ENCODE peak calls at places on chromosomes 5 and 9, in eight cellular contexts. F is body of pancreas, U is mammary epithelial cell, R is GM20000, E is astrocyte of the spinal cord, H is coronary artery, X is brain microvascular endothelial cell, D is choroid plexus epithelial cell. M is an unnamed sample.

GRCh38 chr9:33447404-33448158 is at the start of gene AQP3:
- DNase-seq in U (peak), H (no peak), R (peak), F (peak), X (peak), D (peak), E (peak), M (peak)

GRCh38 chr9:93093449-93094293 is 2.3 kb upstream of the CARD19 start:
- DNase-seq in X (no peak), E (no peak), R (peak), H (peak), D (no peak), U (no peak), F (no peak), M (no peak)

GRCh38 chr9:132037470-132037869 is 42.2 kb downstream of the MED27 start:
- DNase-seq in F (no peak), U (no peak), H (no peak), X (no peak), R (no peak), D (no peak), E (no peak), M (no peak)

GRCh38 chr5:170508036-170508435 is 4.2 kb downstream of the KCNIP1 start:
- DNase-seq in X (no peak), E (no peak), R (peak), F (no peak), H (no peak), D (no peak), U (no peak), M (no peak)

GRCh38 chr9:2741441-2742158 is 24.3 kb downstream of the KCNV2 start:
- DNase-seq in X (no peak), D (no peak), R (no peak), E (no peak), H (no peak), F (peak), U (no peak), M (no peak)

GRCh38 chr5:133114166-133114932 is 62.5 kb downstream of the HSPA4 start:
- DNase-seq in F (no peak), U (no peak), R (no peak), X (no peak), E (no peak), H (no peak), D (no peak), M (no peak)

GRCh38 chr5:6631441-6631840 is 1.4 kb downstream of the NSUN2 start:
- DNase-seq in X (no peak), U (no peak), D (peak), E (no peak), F (no peak), H (no peak), R (no peak), M (no peak)

GRCh38 chr9:131429121-131430012 is 35.5 kb downstream of the PRRC2B start:
- DNase-seq in F (no peak), D (peak), R (no peak), U (no peak), X (no peak), H (no peak), E (no peak), M (no peak)

GRCh38 chr9:70802206-70802605 is 319.2 kb downstream of the TRPM3 start:
- DNase-seq in D (peak), H (no peak), X (peak), F (no peak), E (peak), R (no peak), U (no peak), M (no peak)

GRCh38 chr5:102243213-102243612 is 52.9 kb downstream of the SLCO4C1 start:
- DNase-seq in R (no peak), H (no peak), D (no peak), E (no peak), F (no peak), X (no peak), U (no peak), M (no peak)

GRCh38 chr5:122665087-122665486 is 109.8 kb upstream of the SNX2 start:
- DNase-seq in D (peak), E (no peak), R (no peak), H (no peak), X (no peak), U (no peak), F (no peak), M (no peak)

GRCh38 chr9:129558063-129558550 is 62.8 kb downstream of the C9orf50 start:
- DNase-seq in E (no peak), R (no peak), X (no peak), U (no peak), D (no peak), H (no peak), F (no peak), M (no peak)

GRCh38 chr9:133264235-133264764 is 10.7 kb downstream of the ABO start:
- DNase-seq in H (no peak), E (no peak), D (no peak), R (no peak), F (no peak), X (no peak), U (no peak), M (no peak)

GRCh38 chr5:92552206-92553160 is 1028.5 kb downstream of the NR2F1-AS1 start:
- DNase-seq in F (no peak), U (peak), X (peak), E (peak), R (no peak), H (no peak), D (peak), M (no peak)

GRCh38 chr9:85960688-85961093 is 19.7 kb downstream of the NAA35 start:
- DNase-seq in X (no peak), U (no peak), F (no peak), E (no peak), R (no peak), D (peak), H (no peak), M (no peak)

GRCh38 chr5:150618588-150619281 is 21.7 kb upstream of the SYNPO start:
- DNase-seq in F (peak), H (peak), D (no peak), X (no peak), E (no peak), U (no peak), R (no peak), M (no peak)

GRCh38 chr5:145856285-145856818 is 16.5 kb downstream of the GRXCR2 start:
- DNase-seq in R (no peak), F (peak), H (no peak), U (peak), D (peak), X (peak), E (peak), M (peak)

GRCh38 chr5:115857621-115858349 is 16.1 kb downstream of the AP3S1 start:
- DNase-seq in F (no peak), D (peak), H (no peak), X (peak), E (peak), U (peak), R (no peak), M (no peak)

GRCh38 chr9:20552874-20553624 is 69.2 kb downstream of the MLLT3 start:
- DNase-seq in U (no peak), D (peak), R (no peak), H (no peak), F (no peak), E (peak), X (no peak), M (no peak)

GRCh38 chr5:5078009-5078897 is 61.9 kb upstream of the ADAMTS16 start:
- DNase-seq in F (no peak), E (no peak), X (no peak), H (no peak), D (no peak), U (no peak), R (no peak), M (no peak)
- TF ChIP-seq CTCF in F (no peak), E (no peak), X (no peak), H (no peak), D (no peak), U (no peak), R (no peak), M (no peak)

DNA sequence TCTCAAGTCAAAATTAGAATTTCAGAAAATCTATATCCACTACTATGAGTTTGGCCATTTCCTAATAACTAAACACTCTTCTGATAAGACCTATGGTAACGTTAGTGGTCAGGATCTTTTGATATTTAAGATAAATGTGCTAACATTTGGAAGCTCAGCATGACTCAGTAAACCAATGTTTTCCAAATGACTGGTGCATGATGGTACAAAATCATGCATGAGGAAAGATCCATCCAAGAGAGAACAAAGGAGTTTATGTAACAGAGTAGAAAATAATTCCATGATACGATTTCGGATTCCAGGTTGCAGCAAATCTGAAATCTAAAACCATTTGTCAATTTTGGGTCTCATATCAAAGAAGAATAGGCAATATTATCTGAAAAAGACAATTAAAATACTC is 279.2 kb downstream of the NSG2 start:
- DNase-seq in U (no peak), D (no peak), H (no peak), X (no peak), E (no peak), R (no peak), F (no peak), M (no peak)
- TF ChIP-seq CTCF in U (no peak), D (no peak), H (no peak), X (no peak), E (no peak), R (no peak), F (no peak), M (no peak)

GRCh38 chr5:169003721-169004481 is 297.0 kb downstream of the SLIT3 start:
- DNase-seq in F (no peak), E (no peak), D (no peak), X (no peak), U (no peak), H (no peak), R (no peak), M (no peak)
- TF ChIP-seq CTCF in F (no peak), E (peak), D (peak), X (peak), U (no peak), H (peak), R (no peak), M (no peak)

DNA sequence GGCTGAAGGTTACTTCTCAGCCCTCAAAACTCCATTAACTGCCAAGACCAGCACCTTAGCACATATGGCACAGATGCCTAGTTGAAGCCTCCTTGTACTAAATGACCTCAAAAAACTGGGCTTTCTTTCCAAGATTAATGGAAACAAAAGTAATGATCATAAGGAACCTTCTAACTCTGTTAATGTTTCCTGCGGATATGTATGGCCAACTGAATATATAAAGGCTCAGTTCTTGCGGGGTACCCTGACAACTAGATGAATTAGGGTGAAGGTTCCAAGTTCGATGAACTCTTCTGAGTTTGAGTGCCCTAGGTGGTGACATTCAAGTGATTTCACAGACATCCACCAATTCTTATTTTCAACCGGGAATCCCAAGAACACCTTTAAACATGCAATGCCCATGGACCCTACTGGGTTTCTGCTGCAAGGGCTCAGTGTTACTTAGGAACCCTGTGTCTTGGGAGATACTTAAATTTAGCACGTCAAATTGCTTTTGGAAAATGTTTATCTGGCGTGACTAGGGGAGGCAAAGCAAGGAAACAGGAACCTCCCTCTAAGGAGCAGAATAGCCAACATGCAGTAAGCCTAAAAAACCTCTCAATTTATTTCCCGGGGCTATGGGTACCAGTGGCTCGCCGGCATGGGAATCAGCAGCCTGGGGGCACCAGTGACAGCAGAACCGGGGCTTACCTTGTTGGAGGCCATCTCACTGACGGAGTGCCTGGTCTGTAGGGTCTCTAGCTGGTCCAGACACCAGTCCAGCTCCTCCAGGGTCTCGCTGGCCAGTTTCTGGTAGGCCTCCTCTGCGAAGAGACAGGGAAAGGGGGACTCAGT is 455.5 kb downstream of the RAB3C start:
- DNase-seq in H (peak), X (no peak), U (no peak), D (peak), F (no peak), R (no peak), E (peak), M (no peak)
- TF ChIP-seq CTCF in H (no peak), X (no peak), U (no peak), D (peak), F (no peak), R (no peak), E (no peak), M (peak)

DNA sequence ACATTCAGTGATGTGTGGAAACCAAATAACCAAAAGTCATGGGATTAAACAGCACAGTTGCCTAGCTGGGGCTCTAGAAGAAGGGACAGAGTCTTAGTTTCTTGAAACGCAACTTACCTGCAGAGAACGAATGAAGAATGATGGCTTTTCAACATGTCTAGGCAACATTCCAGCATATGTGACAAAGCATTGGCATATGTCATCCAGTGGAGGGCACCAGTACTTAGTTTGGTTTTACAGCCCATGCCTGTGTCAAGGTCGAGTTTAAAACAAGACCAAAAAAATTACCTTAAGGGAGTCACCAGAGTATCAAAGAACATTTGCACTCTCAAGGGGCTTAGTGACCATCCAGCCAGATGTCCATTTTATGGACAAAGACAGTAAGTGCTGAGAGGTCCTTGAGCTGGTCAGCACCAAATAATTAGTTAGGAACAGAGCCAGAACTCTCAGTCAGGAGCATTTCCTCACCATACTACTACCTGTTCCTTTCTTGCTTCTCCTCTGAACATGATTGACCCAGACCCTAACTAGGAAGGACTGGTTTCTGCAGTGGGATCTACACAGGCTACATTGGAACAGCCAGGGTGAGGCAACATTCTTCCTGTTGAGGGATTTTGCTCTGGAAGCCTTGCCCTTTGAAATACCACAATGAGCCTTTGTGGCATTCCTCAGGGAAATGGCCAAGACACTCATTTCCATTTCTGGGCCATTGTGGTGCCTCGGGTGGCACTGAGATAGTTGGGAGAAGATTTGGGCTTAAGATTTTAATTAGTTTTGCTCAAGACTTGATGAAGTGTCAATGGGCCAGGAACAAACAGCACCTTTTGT is 75.4 kb upstream of the ANKH start:
- DNase-seq in H (no peak), X (no peak), E (no peak), D (peak), R (peak), U (peak), F (peak), M (peak)
- TF ChIP-seq CTCF in H (no peak), X (peak), E (peak), D (peak), R (peak), U (peak), F (no peak), M (peak)

DNA sequence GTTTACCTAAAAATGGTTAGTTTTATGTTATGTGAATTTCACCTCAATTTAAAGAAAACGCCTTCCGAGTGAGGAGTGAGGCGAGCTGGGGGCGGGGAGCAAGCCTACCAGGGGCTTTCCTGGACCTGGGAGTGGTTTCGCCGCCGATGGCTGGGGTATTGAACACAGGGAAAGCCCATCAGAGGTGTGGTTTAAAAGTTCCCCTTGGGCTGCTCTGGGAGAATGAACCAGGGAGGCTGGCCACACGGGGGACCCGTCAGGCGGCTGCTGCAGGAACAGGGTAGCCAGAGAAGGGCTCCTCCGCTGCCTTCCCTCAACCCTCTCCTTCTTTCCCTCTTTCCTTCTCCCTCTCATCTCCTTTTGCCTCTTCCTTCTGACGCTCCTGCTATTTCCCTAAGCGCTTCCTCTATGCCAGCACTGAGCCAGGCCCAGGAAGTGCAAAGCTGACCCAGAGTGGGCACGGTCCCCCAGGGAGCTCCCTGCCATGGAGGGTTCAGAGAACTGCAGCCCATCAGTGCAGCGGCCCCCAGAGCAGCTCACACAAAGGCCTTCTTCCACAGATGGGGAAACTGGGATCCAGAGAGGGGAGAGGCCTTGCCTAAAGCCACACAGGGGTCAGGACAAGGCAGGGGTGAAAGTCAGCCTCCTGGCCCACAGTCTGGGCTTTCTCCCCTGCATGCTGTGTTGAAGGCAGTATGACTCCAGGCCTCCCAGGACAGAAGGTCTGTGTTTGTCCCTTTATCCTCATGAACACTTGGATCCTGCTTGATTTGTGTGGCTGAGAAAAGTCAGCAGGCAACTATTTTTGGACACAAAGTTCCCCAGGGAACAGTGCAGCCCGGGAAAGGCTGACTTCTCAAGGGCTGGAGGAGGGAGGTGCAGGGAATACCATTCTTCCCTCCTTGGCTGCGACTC is 4.6 kb downstream of the AKNA start:
- DNase-seq in R (peak), X (peak), U (no peak), F (no peak), D (no peak), H (no peak), E (peak), M (peak)
- TF ChIP-seq CTCF in R (no peak), X (peak), U (no peak), F (no peak), D (peak), H (no peak), E (peak), M (peak)

GRCh38 chr9:137664676-137665075 is 45.9 kb downstream of the EHMT1 start:
- DNase-seq in U (no peak), D (peak), R (no peak), F (no peak), X (no peak), H (no peak), E (peak), M (no peak)

GRCh38 chr9:137666505-137666809 is 47.7 kb downstream of the EHMT1 start:
- DNase-seq in U (no peak), F (no peak), E (no peak), D (no peak), H (no peak), X (no peak), R (no peak), M (no peak)

GRCh38 chr9:137666950-137667670 is 48.3 kb downstream of the EHMT1 start:
- DNase-seq in U (no peak), X (no peak), R (no peak), F (no peak), E (no peak), H (no peak), D (no peak), M (no peak)

GRCh38 chr9:137665226-137665625 is 46.4 kb downstream of the EHMT1 start:
- DNase-seq in R (no peak), H (no peak), X (no peak), E (no peak), U (no peak), F (no peak), D (no peak), M (no peak)

DNA sequence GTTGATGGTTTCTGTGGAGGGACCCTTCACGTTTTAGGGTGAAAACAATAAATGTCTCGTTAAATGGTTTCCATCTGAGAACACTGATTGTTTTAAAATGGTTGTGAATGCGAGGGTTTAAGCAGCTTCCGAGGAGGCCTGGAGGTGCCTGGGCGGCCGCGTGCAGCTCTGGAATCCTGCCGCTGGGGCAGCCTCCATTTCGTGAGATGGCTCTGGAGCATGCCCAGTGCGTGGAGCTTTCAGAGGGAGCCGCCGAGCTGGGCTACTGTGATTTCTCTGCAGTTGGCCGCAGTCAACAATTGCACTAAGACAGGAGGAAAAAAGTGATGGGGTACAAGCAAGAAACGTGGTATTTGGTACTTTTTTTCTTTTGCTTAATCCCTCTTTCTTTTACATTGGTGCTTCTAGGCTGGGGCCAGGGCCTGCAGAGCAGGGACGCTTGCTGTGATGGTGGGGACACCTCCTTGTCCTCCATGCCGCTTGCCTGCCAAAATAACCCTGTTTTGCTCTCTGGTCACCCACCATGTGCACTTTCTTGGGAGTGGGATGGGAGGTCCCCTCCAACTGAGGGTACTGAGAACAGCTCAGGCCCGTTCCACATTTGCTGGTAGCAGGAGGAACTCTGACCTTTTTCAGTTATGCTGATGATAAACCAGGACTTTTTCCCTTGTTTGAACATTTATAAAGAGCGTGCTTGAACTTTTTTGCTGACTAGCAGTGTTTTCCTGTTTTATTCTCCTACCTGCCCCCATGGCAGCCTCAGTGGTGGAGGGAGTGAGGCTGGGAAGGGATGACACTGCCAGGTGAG is 47.1 kb downstream of the EHMT1 start:
- DNase-seq in F (no peak), H (no peak), E (peak), R (no peak), D (peak), X (peak), U (no peak), M (no peak)
- TF ChIP-seq CTCF in F (no peak), H (no peak), E (peak), R (no peak), D (peak), X (peak), U (no peak), M (no peak)

GRCh38 chr5:87099246-87099914 is 168.3 kb upstream of the RASA1 start:
- DNase-seq in H (no peak), E (no peak), D (no peak), U (peak), F (no peak), R (no peak), X (no peak), M (no peak)
- TF ChIP-seq CTCF in H (no peak), E (no peak), D (no peak), U (no peak), F (no peak), R (no peak), X (no peak), M (no peak)

GRCh38 chr5:147559725-147560124 is 49.9 kb upstream of the DPYSL3 start:
- DNase-seq in F (no peak), X (no peak), U (no peak), E (peak), R (no peak), D (peak), H (no peak), M (no peak)
- TF ChIP-seq CTCF in F (no peak), X (peak), U (no peak), E (peak), R (no peak), D (peak), H (no peak), M (no peak)

GRCh38 chr9:77000330-77000729 is 19.1 kb upstream of the FOXB2 start:
- DNase-seq in R (no peak), H (no peak), D (no peak), E (no peak), F (no peak), X (no peak), U (no peak), M (no peak)
- TF ChIP-seq CTCF in R (no peak), H (no peak), D (no peak), E (no peak), F (no peak), X (no peak), U (no peak), M (no peak)

M was measured in GM10248.